ENCODE peak calls at places on chromosome 1, in four cellular contexts. A is right cardiac atrium; P is CD8-positive, alpha-beta T cell; E is psoas muscle. G is an unnamed sample.

GRCh38 chr1:242208021-242208420 is 209.1 kb upstream of the MAP1LC3C start:
- DNase-seq in A (no peak), P (no peak), E (no peak), G (no peak)

GRCh38 chr1:47230692-47231313 is 1.2 kb downstream of the TAL1 start:
- DNase-seq in P (no peak), E (no peak), A (peak; percentile 66), G (peak; percentile 12)

GRCh38 chr1:18109058-18109755 is 1.6 kb downstream of the IGSF21 start:
- DNase-seq in A (peak; percentile 54), P (no peak), E (no peak), G (no peak)

GRCh38 chr1:179953974-179954493 is 576 bp upstream of the CEP350 start:
- DNase-seq in P (no peak), E (no peak), A (peak; percentile 50), G (no peak)

GRCh38 chr1:198623920-198624647 is 14.8 kb upstream of the PTPRC start:
- DNase-seq in E (no peak), P (no peak), A (no peak), G (peak; percentile 65)

GRCh38 chr1:14082331-14082730 is 382.3 kb downstream of the PRDM2 start:
- DNase-seq in A (no peak), E (no peak), P (no peak), G (no peak)

GRCh38 chr1:6866825-6867224 is 81.6 kb downstream of the CAMTA1 start:
- DNase-seq in P (no peak), A (no peak), E (no peak), G (no peak)

GRCh38 chr1:183339556-183340167 is 78.5 kb downstream of the NMNAT2 start:
- DNase-seq in A (no peak), P (no peak), E (no peak), G (no peak)

GRCh38 chr1:114671011-114671938 is 1.4 kb upstream of the DENND2C start:
- DNase-seq in P (no peak), E (no peak), A (no peak), G (peak; percentile 20)

GRCh38 chr1:90850181-90850924 is 133.3 kb upstream of the BARHL2 start:
- DNase-seq in P (no peak), A (peak; percentile 68), E (peak; percentile 57), G (no peak)

GRCh38 chr1:24015226-24016210 is 35.4 kb upstream of the SRSF10 start:
- DNase-seq in A (no peak), E (no peak), P (no peak), G (no peak)
- H3K4me1 ChIP-seq in A (peaks cover 7% of the 10 kb centered on the region), E (peaks cover 42% of the 10 kb centered on the region), P (no peaks in the 10 kb centered on the region), G (no peaks in the 10 kb centered on the region)

GRCh38 chr1:19460535-19461351 is 24.6 kb downstream of the CAPZB start:
- DNase-seq in E (no peak), P (no peak), A (no peak), G (no peak)
- H3K4me1 ChIP-seq in E (peaks cover 75% of the 10 kb centered on the region), P (peaks cover 98% of the 10 kb centered on the region), A (peaks cover 19% of the 10 kb centered on the region), G (peaks cover 99% of the 10 kb centered on the region)

DNA sequence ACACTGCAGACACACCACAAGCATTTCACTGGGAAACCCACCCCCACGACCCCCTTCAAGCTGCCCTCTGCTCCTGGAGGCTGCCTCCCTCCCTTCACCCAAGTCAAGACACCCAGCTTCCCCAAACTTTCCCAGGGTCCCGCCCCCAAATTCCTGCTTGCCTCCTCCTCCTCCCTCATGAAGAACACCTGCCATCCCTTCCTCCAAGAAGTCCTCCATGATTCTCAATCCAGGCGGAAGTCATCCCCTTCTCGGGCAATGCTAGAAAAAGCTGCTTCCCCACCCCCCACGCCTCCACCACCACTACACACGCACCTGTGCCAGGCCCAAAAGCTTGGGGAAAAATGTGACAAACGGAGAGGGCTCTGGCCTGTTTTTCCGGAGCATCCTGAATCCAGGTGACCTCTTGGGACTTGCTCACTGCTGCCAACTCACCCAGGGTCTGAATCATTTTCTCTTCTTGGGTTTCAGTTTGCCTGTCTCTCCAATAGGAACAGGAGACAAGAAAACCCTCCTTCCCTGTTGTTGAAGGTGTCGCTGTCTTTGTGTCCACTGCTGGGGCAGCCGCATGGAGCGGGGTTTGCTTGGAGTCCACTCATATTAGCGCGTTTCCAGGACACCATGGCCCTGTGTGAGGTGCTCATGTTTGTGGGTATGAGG is 101.0 kb upstream of the CASZ1 start:
- DNase-seq in A (peak; percentile 30), P (no peak), E (peak; percentile 21), G (no peak)
- H3K4me1 ChIP-seq in A (no peaks in the 10 kb centered on the region), P (no peaks in the 10 kb centered on the region), E (no peaks in the 10 kb centered on the region), G (no peaks in the 10 kb centered on the region)

GRCh38 chr1:158022554-158023278 is 29.3 kb downstream of the KIRREL1 start:
- DNase-seq in P (no peak), A (no peak), E (no peak), G (no peak)

GRCh38 chr1:158017800-158018595 is 24.6 kb downstream of the KIRREL1 start:
- DNase-seq in A (no peak), P (no peak), E (no peak), G (no peak)

GRCh38 chr1:158021721-158022120 is 28.3 kb downstream of the KIRREL1 start:
- DNase-seq in E (no peak), P (no peak), A (no peak), G (no peak)

GRCh38 chr1:158019177-158019868 is 25.9 kb downstream of the KIRREL1 start:
- DNase-seq in E (no peak), P (no peak), A (no peak), G (no peak)

DNA sequence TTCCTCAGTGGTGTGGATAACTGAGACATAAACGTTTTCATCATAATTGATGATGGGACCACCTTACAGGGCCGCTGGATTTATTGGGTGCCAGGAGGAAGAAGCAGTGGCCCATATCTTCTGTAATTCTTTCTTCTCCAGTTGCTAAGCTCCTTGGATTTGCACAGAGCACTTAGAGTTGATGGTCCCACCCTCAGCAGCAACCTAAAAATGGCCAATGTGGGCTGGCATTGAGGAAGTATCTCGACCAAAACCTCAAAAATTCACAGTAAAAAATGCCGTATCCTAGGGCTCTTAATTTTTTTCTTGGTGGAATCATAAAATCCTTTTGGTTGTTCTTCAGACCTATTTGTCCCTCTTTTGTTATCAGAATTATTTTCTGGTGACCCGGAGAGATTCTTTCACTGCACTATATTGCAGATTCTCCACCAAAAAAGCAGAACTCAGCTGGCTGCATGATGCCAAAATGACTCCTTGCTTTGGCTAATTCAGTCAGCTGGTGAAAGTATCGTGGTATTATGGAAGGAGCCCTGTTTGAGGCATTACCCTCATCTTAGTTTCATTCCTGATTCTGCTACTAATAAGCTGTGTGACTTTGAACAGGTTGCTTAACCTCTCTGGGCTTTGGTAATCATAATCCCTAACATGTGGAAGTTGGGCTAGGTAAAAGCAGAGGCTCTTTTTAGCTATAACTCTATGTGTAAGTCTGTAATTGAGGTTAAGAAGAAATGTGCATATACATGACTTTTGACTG is 27.6 kb downstream of the KIRREL1 start:
- DNase-seq in E (no peak), P (no peak), A (no peak), G (no peak)
- H3K4me1 ChIP-seq in E (peaks cover 21% of the 10 kb centered on the region), P (no peaks in the 10 kb centered on the region), A (peaks cover 30% of the 10 kb centered on the region), G (no peaks in the 10 kb centered on the region)

GRCh38 chr1:202569393-202570322 is 140.6 kb downstream of the SYT2 start:
- DNase-seq in P (no peak), A (no peak), E (no peak), G (no peak)
- H3K4me1 ChIP-seq in P (no peaks in the 10 kb centered on the region), A (peaks cover 14% of the 10 kb centered on the region), E (peaks cover 17% of the 10 kb centered on the region), G (no peaks in the 10 kb centered on the region)

DNA sequence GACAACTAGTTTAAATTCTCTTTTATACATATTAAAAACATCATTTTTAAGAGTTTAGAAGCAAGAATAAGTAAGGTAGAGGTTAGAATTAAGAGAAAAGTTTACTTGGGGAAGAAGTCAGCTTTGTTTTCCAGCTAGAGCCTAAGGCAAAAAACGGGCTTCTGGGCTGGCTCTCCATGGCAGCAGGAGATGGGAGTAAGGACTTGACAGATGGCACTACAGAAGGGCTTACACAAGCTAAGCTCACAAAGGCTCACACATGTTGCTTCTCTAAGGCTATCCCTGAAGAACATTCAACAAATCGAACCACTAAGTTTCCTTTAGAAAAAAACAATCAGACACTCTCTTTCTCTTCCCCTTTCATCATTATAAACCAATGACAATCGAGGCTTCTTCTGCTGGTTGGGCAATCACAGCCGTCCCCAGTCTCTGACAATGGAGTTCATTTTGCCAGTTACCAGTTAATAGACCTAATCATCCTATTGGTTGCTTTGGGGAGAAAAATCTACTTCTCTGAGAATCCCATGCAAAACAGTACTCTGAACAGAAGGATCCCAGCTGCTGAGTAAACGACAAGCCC is 40.5 kb downstream of the TRIT1 start:
- DNase-seq in A (no peak), P (no peak), E (no peak), G (no peak)
- H3K4me1 ChIP-seq in A (no peaks in the 10 kb centered on the region), P (peaks cover 53% of the 10 kb centered on the region), E (peaks cover 18% of the 10 kb centered on the region), G (peaks cover 56% of the 10 kb centered on the region)

GRCh38 chr1:154427173-154428139 is 22.3 kb downstream of the IL6R start:
- DNase-seq in P (no peak), E (peak; percentile 86), A (peak; percentile 92), G (no peak)

GRCh38 chr1:154429841-154430611 is 24.9 kb downstream of the IL6R start:
- DNase-seq in E (no peak), P (no peak), A (peak; percentile 48), G (no peak)

GRCh38 chr1:154430903-154431302 is 25.8 kb downstream of the IL6R start:
- DNase-seq in P (no peak), E (no peak), A (peak; percentile 71), G (no peak)

GRCh38 chr1:154431586-154432373 is 26.6 kb downstream of the IL6R start:
- DNase-seq in A (peak; percentile 67), P (no peak), E (peak; percentile 81), G (no peak)

DNA sequence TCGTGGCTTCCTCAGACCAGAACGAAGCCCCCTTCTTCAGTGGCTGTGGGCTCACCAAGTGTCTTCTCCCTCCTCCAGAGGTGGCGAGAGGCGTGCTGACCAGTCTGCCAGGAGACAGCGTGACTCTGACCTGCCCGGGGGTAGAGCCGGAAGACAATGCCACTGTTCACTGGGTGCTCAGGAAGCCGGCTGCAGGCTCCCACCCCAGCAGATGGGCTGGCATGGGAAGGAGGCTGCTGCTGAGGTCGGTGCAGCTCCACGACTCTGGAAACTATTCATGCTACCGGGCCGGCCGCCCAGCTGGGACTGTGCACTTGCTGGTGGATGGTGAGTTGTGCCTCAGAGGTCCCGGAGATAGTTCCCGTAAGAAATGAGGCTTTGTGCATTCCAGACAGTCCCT is 24.0 kb downstream of the IL6R start:
- DNase-seq in A (peak; percentile 61), E (no peak), P (no peak), G (no peak)
- H3K4me1 ChIP-seq in A (peaks cover 29% of the 10 kb centered on the region), E (peaks cover 82% of the 10 kb centered on the region), P (peaks cover 21% of the 10 kb centered on the region), G (peaks cover 81% of the 10 kb centered on the region)

GRCh38 chr1:153921803-153922075 is 1.0 kb downstream of the GATAD2B start:
- DNase-seq in P (no peak), E (no peak), A (no peak), G (no peak)
- H3K4me1 ChIP-seq in P (peaks cover 47% of the 10 kb centered on the region), E (peaks cover 35% of the 10 kb centered on the region), A (peaks cover 11% of the 10 kb centered on the region), G (peaks cover 52% of the 10 kb centered on the region)

DNA sequence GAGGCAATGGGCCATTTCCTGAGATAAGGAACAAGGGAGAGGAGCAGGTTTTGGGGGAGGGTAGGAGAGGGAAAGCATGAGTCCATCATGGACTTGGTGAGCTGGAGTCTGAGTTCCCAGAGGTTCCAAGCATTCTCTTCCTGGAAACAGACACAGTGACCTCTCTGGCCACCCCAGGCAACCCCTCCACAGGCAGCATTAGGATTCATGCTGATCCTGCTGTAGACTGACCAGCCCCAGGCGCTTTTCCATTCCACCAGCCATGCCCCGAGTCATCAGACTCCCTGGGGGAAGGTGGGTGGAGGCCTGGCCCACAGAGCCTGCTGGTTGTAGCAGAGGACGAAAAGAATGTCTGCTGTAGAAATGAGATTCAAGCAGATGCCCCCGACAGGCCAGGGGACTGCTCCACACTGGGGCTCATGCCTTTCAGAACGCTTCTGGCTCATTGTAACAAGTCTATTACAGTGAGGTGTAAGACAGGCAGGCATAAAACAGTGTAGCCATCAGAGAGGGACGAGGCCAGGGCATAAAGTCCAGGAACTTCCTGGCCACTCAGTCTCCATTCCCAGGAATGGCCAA is 52.2 kb downstream of the KCND3 start:
- DNase-seq in A (no peak), E (no peak), P (no peak), G (no peak)
- H3K4me1 ChIP-seq in A (peaks cover 13% of the 10 kb centered on the region), E (no peaks in the 10 kb centered on the region), P (no peaks in the 10 kb centered on the region), G (no peaks in the 10 kb centered on the region)

G was measured in CD4-positive, alpha-beta memory T cell.